ENCODE peak calls at places on chromosomes 11 and 22, in nine cellular contexts. One of them, this sample, is unnamed.

GRCh38 chr22:29994027-29994715 is 86.1 kb upstream of the HORMAD2 start:
- DNase-seq in Peyer's patch: no peak
- DNase-seq in H1: no peak
- DNase-seq in HCT116: no peak
- DNase-seq in esophagus squamous epithelium: no peak
- DNase-seq in transverse colon: no peak
- DNase-seq in tibial nerve: no peak
- DNase-seq in body of pancreas: no peak
- DNase-seq in A549: peak
- DNase-seq in this sample: no peak

GRCh38 chr11:24240496-24240895 is 256.4 kb upstream of the LUZP2 start:
- DNase-seq in Peyer's patch: no peak
- DNase-seq in H1: no peak
- DNase-seq in HCT116: no peak
- DNase-seq in esophagus squamous epithelium: no peak
- DNase-seq in transverse colon: no peak
- DNase-seq in tibial nerve: no peak
- DNase-seq in body of pancreas: no peak
- DNase-seq in A549: no peak
- DNase-seq in this sample: no peak

GRCh38 chr22:35275580-35275979 is 18.3 kb downstream of the HMGXB4 start:
- DNase-seq in Peyer's patch: no peak
- DNase-seq in H1: no peak
- DNase-seq in HCT116: no peak
- DNase-seq in esophagus squamous epithelium: no peak
- DNase-seq in transverse colon: no peak
- DNase-seq in tibial nerve: no peak
- DNase-seq in body of pancreas: no peak
- DNase-seq in A549: no peak
- DNase-seq in this sample: no peak

GRCh38 chr22:27801616-27802388 is at the start of gene MN1:
- DNase-seq in Peyer's patch: no peak
- DNase-seq in H1: no peak
- DNase-seq in HCT116: no peak
- DNase-seq in esophagus squamous epithelium: no peak
- DNase-seq in transverse colon: peak
- DNase-seq in tibial nerve: peak
- DNase-seq in body of pancreas: peak
- DNase-seq in A549: peak
- DNase-seq in this sample: no peak

GRCh38 chr11:121553806-121554205 is 101.0 kb upstream of the SORL1-AS1 start:
- DNase-seq in Peyer's patch: peak
- DNase-seq in H1: no peak
- DNase-seq in HCT116: peak
- DNase-seq in esophagus squamous epithelium: no peak
- DNase-seq in transverse colon: peak
- DNase-seq in tibial nerve: no peak
- DNase-seq in body of pancreas: peak
- DNase-seq in A549: no peak
- DNase-seq in this sample: no peak

GRCh38 chr11:64650923-64651523 is 60.0 kb downstream of the SLC22A12 start:
- DNase-seq in Peyer's patch: no peak
- DNase-seq in H1: no peak
- DNase-seq in HCT116: peak
- DNase-seq in esophagus squamous epithelium: no peak
- DNase-seq in transverse colon: no peak
- DNase-seq in tibial nerve: no peak
- DNase-seq in body of pancreas: peak
- DNase-seq in A549: peak
- DNase-seq in this sample: no peak

GRCh38 chr11:103515283-103515682 is 406.1 kb downstream of the DYNC2H1 start:
- DNase-seq in Peyer's patch: no peak
- DNase-seq in H1: no peak
- DNase-seq in HCT116: no peak
- DNase-seq in esophagus squamous epithelium: no peak
- DNase-seq in transverse colon: no peak
- DNase-seq in tibial nerve: no peak
- DNase-seq in body of pancreas: no peak
- DNase-seq in A549: no peak
- DNase-seq in this sample: no peak

GRCh38 chr22:23178512-23179254 is 1.6 kb upstream of the BCR start:
- DNase-seq in Peyer's patch: peak
- DNase-seq in H1: peak
- DNase-seq in HCT116: peak
- DNase-seq in esophagus squamous epithelium: no peak
- DNase-seq in transverse colon: peak
- DNase-seq in tibial nerve: peak
- DNase-seq in body of pancreas: peak
- DNase-seq in A549: peak
- DNase-seq in this sample: peak

GRCh38 chr11:60204922-60205321 is 22.0 kb upstream of the MS4A6A start:
- DNase-seq in Peyer's patch: no peak
- DNase-seq in H1: no peak
- DNase-seq in HCT116: no peak
- DNase-seq in esophagus squamous epithelium: no peak
- DNase-seq in transverse colon: no peak
- DNase-seq in tibial nerve: no peak
- DNase-seq in body of pancreas: no peak
- DNase-seq in A549: no peak
- DNase-seq in this sample: no peak

GRCh38 chr11:17012712-17013547 is 1.3 kb downstream of the PLEKHA7 start:
- DNase-seq in Peyer's patch: peak
- DNase-seq in H1: no peak
- DNase-seq in HCT116: peak
- DNase-seq in esophagus squamous epithelium: no peak
- DNase-seq in transverse colon: peak
- DNase-seq in tibial nerve: peak
- DNase-seq in body of pancreas: peak
- DNase-seq in A549: peak
- DNase-seq in this sample: peak

GRCh38 chr11:8800498-8801110 is 110.4 kb upstream of the AKIP1 start:
- DNase-seq in Peyer's patch: no peak
- DNase-seq in H1: no peak
- DNase-seq in HCT116: no peak
- DNase-seq in esophagus squamous epithelium: no peak
- DNase-seq in transverse colon: no peak
- DNase-seq in tibial nerve: no peak
- DNase-seq in body of pancreas: no peak
- DNase-seq in A549: no peak
- DNase-seq in this sample: no peak

GRCh38 chr11:46604796-46605195 is 11.0 kb upstream of the AMBRA1 start:
- DNase-seq in Peyer's patch: no peak
- DNase-seq in H1: no peak
- DNase-seq in HCT116: no peak
- DNase-seq in esophagus squamous epithelium: no peak
- DNase-seq in transverse colon: no peak
- DNase-seq in tibial nerve: no peak
- DNase-seq in body of pancreas: no peak
- DNase-seq in A549: no peak
- DNase-seq in this sample: no peak

GRCh38 chr11:113159967-113160621 is 154.3 kb upstream of the TTC12 start:
- DNase-seq in Peyer's patch: no peak
- DNase-seq in H1: no peak
- DNase-seq in HCT116: no peak
- DNase-seq in esophagus squamous epithelium: no peak
- DNase-seq in transverse colon: no peak
- DNase-seq in tibial nerve: no peak
- DNase-seq in body of pancreas: no peak
- DNase-seq in A549: no peak
- DNase-seq in this sample: peak

GRCh38 chr22:42930810-42931420 is 73.8 kb upstream of the ARFGAP3 start:
- DNase-seq in Peyer's patch: no peak
- DNase-seq in H1: no peak
- DNase-seq in HCT116: peak
- DNase-seq in esophagus squamous epithelium: no peak
- DNase-seq in transverse colon: no peak
- DNase-seq in tibial nerve: no peak
- DNase-seq in body of pancreas: peak
- DNase-seq in A549: no peak
- DNase-seq in this sample: no peak
- H3K27ac ChIP-seq in Peyer's patch: peak
- H3K27ac ChIP-seq in H1: no peak
- H3K27ac ChIP-seq in HCT116: no peak
- H3K27ac ChIP-seq in esophagus squamous epithelium: peak
- H3K27ac ChIP-seq in transverse colon: peak
- H3K27ac ChIP-seq in tibial nerve: peak
- H3K27ac ChIP-seq in body of pancreas: peak
- H3K27ac ChIP-seq in A549: peak
- H3K27ac ChIP-seq in this sample: peak

DNA sequence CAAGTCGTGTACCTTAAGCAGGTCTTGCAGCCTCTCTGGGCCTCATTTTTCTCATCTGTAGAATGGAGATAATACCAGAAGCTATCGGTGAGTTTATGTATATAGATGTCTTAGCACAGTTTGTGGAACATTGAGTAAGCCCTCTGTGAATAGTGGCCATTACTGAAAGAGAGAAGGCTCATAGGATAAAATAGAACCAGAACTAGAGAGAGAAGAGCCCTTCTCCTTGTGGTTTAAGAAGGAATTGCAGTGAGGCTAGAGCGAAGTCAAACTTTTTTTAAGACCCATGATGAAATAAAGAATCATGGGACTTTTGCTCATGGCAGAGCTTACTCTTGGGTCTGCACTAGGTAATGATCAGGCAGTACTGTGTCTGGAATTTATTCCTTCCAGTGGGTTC is 137.1 kb downstream of the TRIM44 start:
- DNase-seq in Peyer's patch: no peak
- DNase-seq in H1: no peak
- DNase-seq in HCT116: no peak
- DNase-seq in esophagus squamous epithelium: no peak
- DNase-seq in transverse colon: no peak
- DNase-seq in tibial nerve: no peak
- DNase-seq in body of pancreas: no peak
- DNase-seq in A549: no peak
- DNase-seq in this sample: no peak
- TF ChIP-seq CTCF in Peyer's patch: no peak
- TF ChIP-seq CTCF in H1: peak
- TF ChIP-seq CTCF in HCT116: peak
- TF ChIP-seq CTCF in esophagus squamous epithelium: no peak
- TF ChIP-seq CTCF in transverse colon: no peak
- TF ChIP-seq CTCF in tibial nerve: no peak
- TF ChIP-seq CTCF in body of pancreas: no peak
- TF ChIP-seq CTCF in A549: no peak
- TF ChIP-seq CTCF in this sample: no peak

GRCh38 chr11:416051-416756 is 1.4 kb upstream of the SIGIRR start:
- DNase-seq in Peyer's patch: no peak
- DNase-seq in H1: no peak
- DNase-seq in HCT116: no peak
- DNase-seq in esophagus squamous epithelium: no peak
- DNase-seq in transverse colon: peak
- DNase-seq in tibial nerve: no peak
- DNase-seq in body of pancreas: peak
- DNase-seq in A549: no peak
- DNase-seq in this sample: no peak

GRCh38 chr11:417652-418342 is 3.0 kb upstream of the SIGIRR start:
- DNase-seq in Peyer's patch: no peak
- DNase-seq in H1: no peak
- DNase-seq in HCT116: no peak
- DNase-seq in esophagus squamous epithelium: no peak
- DNase-seq in transverse colon: peak
- DNase-seq in tibial nerve: no peak
- DNase-seq in body of pancreas: peak
- DNase-seq in A549: no peak
- DNase-seq in this sample: no peak

GRCh38 chr11:415640-416041 is 842 bp upstream of the SIGIRR start:
- DNase-seq in Peyer's patch: no peak
- DNase-seq in H1: no peak
- DNase-seq in HCT116: no peak
- DNase-seq in esophagus squamous epithelium: no peak
- DNase-seq in transverse colon: peak
- DNase-seq in tibial nerve: no peak
- DNase-seq in body of pancreas: no peak
- DNase-seq in A549: no peak
- DNase-seq in this sample: no peak

GRCh38 chr11:418343-419247 is 3.8 kb upstream of the SIGIRR start:
- DNase-seq in Peyer's patch: no peak
- DNase-seq in H1: no peak
- DNase-seq in HCT116: no peak
- DNase-seq in esophagus squamous epithelium: no peak
- DNase-seq in transverse colon: peak
- DNase-seq in tibial nerve: no peak
- DNase-seq in body of pancreas: peak
- DNase-seq in A549: no peak
- DNase-seq in this sample: no peak

DNA sequence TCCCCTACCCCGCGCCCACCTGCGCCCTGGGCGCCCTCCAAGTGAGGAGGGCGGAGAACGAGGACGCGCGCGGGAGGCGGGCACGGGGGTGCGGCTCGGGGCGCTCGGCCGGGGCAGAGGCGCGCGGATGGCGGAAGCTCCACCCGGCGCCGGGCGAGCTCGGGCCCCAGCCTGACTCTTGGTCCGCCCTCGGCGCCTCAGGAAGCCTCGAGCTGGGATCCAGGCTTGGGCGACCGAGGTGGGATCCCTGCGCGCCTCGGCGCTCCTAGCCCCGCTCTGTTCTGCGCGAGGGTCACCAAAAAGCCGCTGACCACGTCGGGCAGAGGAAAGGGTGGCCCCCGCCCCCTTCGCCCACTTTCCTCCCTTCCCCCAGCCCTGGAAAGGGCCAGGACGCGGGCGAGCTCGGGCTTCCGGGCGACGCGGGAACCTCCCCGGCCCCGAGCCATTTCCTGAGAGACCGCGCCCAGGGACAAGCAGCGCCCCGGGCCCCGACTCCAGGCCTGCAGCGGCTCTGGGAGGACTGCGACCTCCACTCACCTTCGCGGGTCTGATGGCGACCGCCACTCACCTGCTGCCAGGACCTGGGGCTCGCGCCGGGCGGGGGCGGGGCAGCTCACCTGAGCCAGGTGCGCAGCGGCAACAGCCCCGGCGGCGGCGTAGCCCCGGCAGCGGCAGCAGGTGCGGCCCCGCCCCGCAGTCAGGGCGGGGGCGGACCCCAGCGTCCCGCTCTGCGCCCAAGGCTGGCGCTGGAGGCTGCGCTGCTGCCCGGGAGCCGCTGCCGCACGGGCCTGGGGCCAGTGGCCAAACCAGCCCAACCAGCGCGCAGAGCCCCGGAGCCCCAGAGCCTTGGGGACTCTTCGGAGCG is 2.2 kb upstream of the SIGIRR start:
- DNase-seq in Peyer's patch: peak
- DNase-seq in H1: peak
- DNase-seq in HCT116: no peak
- DNase-seq in esophagus squamous epithelium: no peak
- DNase-seq in transverse colon: peak
- DNase-seq in tibial nerve: no peak
- DNase-seq in body of pancreas: peak
- DNase-seq in A549: no peak
- DNase-seq in this sample: no peak
- TF ChIP-seq POLR2A in Peyer's patch: peak
- TF ChIP-seq POLR2A in H1: no peak
- TF ChIP-seq POLR2A in HCT116: no peak
- TF ChIP-seq POLR2A in esophagus squamous epithelium: peak
- TF ChIP-seq POLR2A in transverse colon: peak
- TF ChIP-seq POLR2A in tibial nerve: no peak
- TF ChIP-seq POLR2A in body of pancreas: peak
- TF ChIP-seq POLR2A in A549: no peak
- TF ChIP-seq POLR2A in this sample: no peak

DNA sequence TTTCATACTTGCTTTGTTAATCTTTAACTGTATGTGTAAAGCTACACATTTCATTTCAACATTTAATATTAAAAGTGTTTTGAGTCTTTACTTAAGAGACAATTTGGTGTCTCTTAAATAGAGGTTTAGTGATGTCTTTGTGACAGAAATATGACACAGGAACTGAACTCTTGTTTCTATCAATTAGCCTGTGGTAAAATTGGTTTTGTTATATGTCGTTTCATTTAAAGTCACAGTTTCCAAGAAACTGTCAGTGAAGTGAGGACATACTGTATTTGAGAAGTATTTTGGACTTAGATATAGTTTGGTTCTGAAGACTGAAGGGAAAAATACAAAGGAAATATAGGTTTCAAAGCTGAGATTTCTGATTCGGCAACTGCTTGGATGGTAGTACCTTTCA is 6.4 kb upstream of the IL18BP start:
- DNase-seq in Peyer's patch: no peak
- DNase-seq in H1: no peak
- DNase-seq in HCT116: no peak
- DNase-seq in esophagus squamous epithelium: no peak
- DNase-seq in transverse colon: no peak
- DNase-seq in tibial nerve: no peak
- DNase-seq in body of pancreas: no peak
- DNase-seq in A549: no peak
- DNase-seq in this sample: no peak
- H3K27ac ChIP-seq in Peyer's patch: peak
- H3K27ac ChIP-seq in H1: no peak
- H3K27ac ChIP-seq in HCT116: no peak
- H3K27ac ChIP-seq in esophagus squamous epithelium: no peak
- H3K27ac ChIP-seq in transverse colon: no peak
- H3K27ac ChIP-seq in tibial nerve: no peak
- H3K27ac ChIP-seq in body of pancreas: no peak
- H3K27ac ChIP-seq in A549: no peak
- H3K27ac ChIP-seq in this sample: no peak

This sample was measured in uterus.